ENCODE peak calls at places on chromosomes 4 and X, in nine cellular contexts. O is stimulated activated CD4-positive, alpha-beta T cell treated with anti-CD3 and anti-CD28 coated beads, Interleukin-1b, Interleukin-23, amount 100 ng/mL, for 4 hours; T is cardiac muscle cell; X is aorta; Q is spleen; M is astrocyte of the hippocampus; G is T-helper 1 cell; C is fibroblast of mammary gland; K is HEK293T. F is an unnamed sample.

GRCh38 chrX:31126205-31126604 is 54.4 kb upstream of the FTHL17 start:
- DNase-seq in X (no peak), T (no peak), K (no peak), C (peak; percentile 73), O (no peak), G (no peak), M (peak; percentile 74), Q (no peak), F (no peak)

GRCh38 chr4:38099908-38100407 is 139.8 kb downstream of the PTTG2 start:
- DNase-seq in K (no peak), O (no peak), M (peak; percentile 74), G (no peak), Q (no peak), X (no peak), T (no peak), C (peak; percentile 77), F (no peak)

GRCh38 chr4:89069481-89069880 is 12.5 kb upstream of the FAM13A start:
- DNase-seq in O (no peak), X (no peak), T (no peak), Q (no peak), M (no peak), C (no peak), G (no peak), K (no peak), F (no peak)

GRCh38 chr4:39937683-39938268 is 39.9 kb downstream of the PDS5A start:
- DNase-seq in T (no peak), K (no peak), X (no peak), C (no peak), G (no peak), O (no peak), M (no peak), Q (no peak), F (no peak)

GRCh38 chrX:30060718-30061117 is 154.6 kb upstream of the MAGEB2 start:
- DNase-seq in Q (no peak), K (no peak), X (no peak), T (peak; percentile 43), M (peak; percentile 31), C (peak; percentile 8), G (no peak), O (no peak), F (peak; percentile 22)

GRCh38 chrX:19183777-19184485 is 61.7 kb upstream of the ADGRG2 start:
- DNase-seq in Q (no peak), G (no peak), X (no peak), M (peak; percentile 2), C (no peak), K (no peak), O (no peak), T (peak; percentile 49), F (peak; percentile 58)

GRCh38 chr4:182680196-182680771 is 236.9 kb downstream of the DCTD start:
- DNase-seq in Q (no peak), T (peak; percentile 38), M (peak; percentile 77), K (no peak), C (no peak), G (no peak), O (no peak), X (no peak), F (peak; percentile 87)

GRCh38 chrX:44784241-44784640 is 59.6 kb upstream of the DUSP21 start:
- DNase-seq in K (no peak), T (no peak), C (peak; percentile 7), M (no peak), Q (no peak), X (no peak), G (no peak), O (no peak), F (no peak)

GRCh38 chr4:41095973-41096372 is 118.4 kb downstream of the APBB2 start:
- DNase-seq in O (no peak), T (no peak), K (no peak), M (peak; percentile 57), C (peak; percentile 47), Q (no peak), X (no peak), G (no peak), F (no peak)

GRCh38 chr4:109235683-109236082 is 66.8 kb downstream of the COL25A1 start:
- DNase-seq in X (no peak), K (no peak), Q (no peak), G (no peak), T (no peak), O (no peak), M (no peak), C (no peak), F (no peak)

GRCh38 chr4:154329939-154330338 is 161.7 kb downstream of the DCHS2 start:
- DNase-seq in X (peak; percentile 47), Q (no peak), K (no peak), C (peak; percentile 93), M (no peak), T (no peak), G (no peak), O (no peak), F (no peak)

GRCh38 chr4:82050806-82051205 is 323.0 kb downstream of the HNRNPD start:
- DNase-seq in G (no peak), K (no peak), Q (no peak), M (peak; percentile 58), C (no peak), O (no peak), T (no peak), X (no peak), F (no peak)

GRCh38 chr4:36758779-36759178 is 477.4 kb downstream of the DTHD1 start:
- DNase-seq in X (no peak), O (no peak), G (no peak), T (no peak), C (no peak), Q (no peak), M (no peak), K (no peak), F (no peak)

GRCh38 chr4:101020956-101021355 is 326.4 kb downstream of the PPP3CA start:
- DNase-seq in Q (no peak), O (no peak), K (no peak), G (no peak), X (no peak), T (no peak), C (peak; percentile 63), M (peak; percentile 27), F (peak; percentile 4)

GRCh38 chrX:134733595-134733994 is 75.3 kb upstream of the PLAC1 start:
- DNase-seq in Q (no peak), G (no peak), X (no peak), C (no peak), T (peak; percentile 52), O (no peak), K (no peak), M (no peak), F (no peak)

GRCh38 chr4:85681194-85681803 is 206.3 kb downstream of the ARHGAP24 start:
- DNase-seq in T (no peak), Q (no peak), C (peak; percentile 97), X (peak; percentile 72), O (no peak), M (peak; percentile 94), G (no peak), K (no peak), F (no peak)

GRCh38 chr4:76790377-76790776 is 107.6 kb downstream of the SOWAHB start:
- DNase-seq in C (no peak), M (no peak), Q (no peak), X (no peak), G (no peak), K (no peak), O (no peak), T (no peak), F (no peak)

GRCh38 chrX:105424729-105425128 is 204.2 kb upstream of the TEX13A start:
- DNase-seq in G (no peak), M (no peak), Q (no peak), O (no peak), X (no peak), C (no peak), K (no peak), T (no peak), F (no peak)

GRCh38 chr4:31107362-31107761 is 387.2 kb downstream of the PCDH7 start:
- DNase-seq in M (peak; percentile 9), Q (no peak), K (no peak), T (no peak), X (no peak), G (no peak), O (no peak), C (no peak), F (no peak)

GRCh38 chr4:77560170-77560569 is 45.5 kb upstream of the CXCL13 start:
- DNase-seq in M (no peak), O (no peak), C (no peak), G (no peak), K (no peak), Q (no peak), T (no peak), X (no peak), F (no peak)

GRCh38 chr4:37682701-37683401 is 3.3 kb downstream of the RELL1 start:
- DNase-seq in K (no peak), G (no peak), C (no peak), T (no peak), X (no peak), M (no peak), Q (no peak), O (no peak), F (no peak)

GRCh38 chrX:13489451-13489850 is 80.0 kb upstream of the EGFL6 start:
- DNase-seq in X (peak; percentile 79), K (no peak), T (no peak), G (no peak), C (peak; percentile 86), M (peak; percentile 66), Q (no peak), O (no peak), F (no peak)

GRCh38 chr4:163614866-163615265 is 120.4 kb downstream of the TMA16 start:
- DNase-seq in Q (no peak), O (no peak), C (no peak), G (no peak), M (no peak), X (no peak), K (no peak), T (no peak), F (no peak)

GRCh38 chr4:75924309-75924708 is 16.5 kb downstream of the NAAA start:
- DNase-seq in Q (no peak), C (no peak), T (no peak), M (no peak), G (no peak), K (no peak), O (no peak), X (no peak), F (no peak)

F was measured in left kidney.